ENCODE peak calls at places on chromosome 15, in five cellular contexts. B, W, V, D and S are unnamed samples.

GRCh38 chr15:28929200-28929599 is 43.4 kb downstream of the APBA2 start:
- DNase-seq in B (no peak), W (no peak), V (no peak), D (no peak), S (no peak)

GRCh38 chr15:31279221-31280036 is 47.2 kb upstream of the KLF13 start:
- DNase-seq in B (peak; percentile 38), W (peak; percentile 11), V (peak; percentile 60), D (no peak), S (no peak)

GRCh38 chr15:49045691-49046112 is 544 bp downstream of the SECISBP2L start:
- DNase-seq in B (no peak), W (no peak), V (no peak), D (no peak), S (peak; percentile 16)

GRCh38 chr15:29070471-29071192 is 184.9 kb downstream of the APBA2 start:
- DNase-seq in B (no peak), W (no peak), V (no peak), D (no peak), S (no peak)

GRCh38 chr15:100833432-100834389 is 45.9 kb upstream of the ALDH1A3 start:
- DNase-seq in B (no peak), W (no peak), V (no peak), D (no peak), S (no peak)

GRCh38 chr15:32886441-32886840 is 168.6 kb downstream of the GREM1 start:
- DNase-seq in B (no peak), W (no peak), V (no peak), D (no peak), S (no peak)

GRCh38 chr15:101088788-101089578 is 162.9 kb downstream of the CHSY1 start:
- DNase-seq in B (peak; percentile 98), W (peak; percentile 82), V (peak; percentile 82), D (peak; percentile 68), S (peak; percentile 78)

GRCh38 chr15:64010719-64011118 is 35.6 kb downstream of the DAPK2 start:
- DNase-seq in B (no peak), W (no peak), V (peak; percentile 83), D (no peak), S (peak; percentile 19)

GRCh38 chr15:25905140-25905539 is 42.0 kb upstream of the ATP10A start:
- DNase-seq in B (no peak), W (no peak), V (no peak), D (no peak), S (no peak)

GRCh38 chr15:91017716-91018115 is 4.7 kb downstream of the VPS33B start:
- DNase-seq in B (no peak), W (no peak), V (no peak), D (no peak), S (no peak)

GRCh38 chr15:79973445-79974180 is 2.6 kb upstream of the BCL2A1 start:
- DNase-seq in B (no peak), W (no peak), V (no peak), D (no peak), S (no peak)

GRCh38 chr15:64623347-64624024 is 151.9 kb downstream of the RBPMS2 start:
- DNase-seq in B (no peak), W (no peak), V (no peak), D (no peak), S (no peak)

GRCh38 chr15:101357333-101357732 is 62.3 kb upstream of the SNRPA1 start:
- DNase-seq in B (peak; percentile 41), W (no peak), V (no peak), D (no peak), S (no peak)

GRCh38 chr15:99306694-99307338 is 55.5 kb downstream of the LRRC28 start:
- DNase-seq in B (no peak), W (no peak), V (peak; percentile 53), D (no peak), S (no peak)

GRCh38 chr15:48427960-48428547 is 96.8 kb downstream of the DUT start:
- DNase-seq in B (no peak), W (no peak), V (no peak), D (no peak), S (no peak)

GRCh38 chr15:63913786-63914185 is 80.0 kb upstream of the HERC1 start:
- DNase-seq in B (no peak), W (no peak), V (no peak), D (no peak), S (no peak)

GRCh38 chr15:98599911-98600685 is 48.2 kb upstream of the IGF1R start:
- DNase-seq in B (peak; percentile 52), W (peak; percentile 75), V (peak; percentile 74), D (no peak), S (peak; percentile 45)

GRCh38 chr15:69930754-69931153 is 167.0 kb downstream of the TLE3 start:
- DNase-seq in B (no peak), W (no peak), V (no peak), D (no peak), S (no peak)

GRCh38 chr15:23823508-23823907 is 136.4 kb upstream of the NDN start:
- DNase-seq in B (peak; percentile 76), W (no peak), V (no peak), D (no peak), S (no peak)

GRCh38 chr15:50825946-50826345 is 60.4 kb upstream of the SPPL2A start:
- DNase-seq in B (no peak), W (no peak), V (no peak), D (no peak), S (no peak)

GRCh38 chr15:81229596-81229995 is 32.9 kb downstream of the IL16 start:
- DNase-seq in B (no peak), W (peak; percentile 44), V (no peak), D (peak; percentile 25), S (peak; percentile 66)

GRCh38 chr15:65201918-65202317 is 9.4 kb downstream of the CILP start:
- DNase-seq in B (no peak), W (no peak), V (no peak), D (no peak), S (no peak)

GRCh38 chr15:26875476-26875850 is 8.6 kb downstream of the GABRA5 start:
- DNase-seq in B (no peak), W (no peak), V (no peak), D (no peak), S (no peak)

GRCh38 chr15:73383310-73384185 is 14.8 kb upstream of the HCN4 start:
- DNase-seq in B (no peak), W (no peak), V (no peak), D (no peak), S (no peak)

GRCh38 chr15:49075876-49076275 is 29.6 kb upstream of the SECISBP2L start:
- DNase-seq in B (no peak), W (no peak), V (no peak), D (no peak), S (no peak)

GRCh38 chr15:69031013-69032001 is 16.8 kb downstream of the NOX5 start:
- DNase-seq in B (peak; percentile 81), W (peak; percentile 74), V (peak; percentile 48), D (no peak), S (no peak)

GRCh38 chr15:77781131-77782051 is 148.7 kb upstream of the LINGO1 start:
- DNase-seq in B (no peak), W (no peak), V (no peak), D (no peak), S (no peak)

GRCh38 chr15:74540135-74540760 is 772 bp upstream of the ARID3B start:
- DNase-seq in B (no peak), W (no peak), V (no peak), D (no peak), S (no peak)
- TF ChIP-seq POLR2A in B (peak; percentile 25), W (no peak), V (no peak), D (no peak), S (no peak)

GRCh38 chr15:76196286-76196948 is 114.9 kb downstream of the ETFA start:
- DNase-seq in B (no peak), W (peak; percentile 80), V (peak; percentile 77), D (no peak), S (peak; percentile 87)
- H3K27ac ChIP-seq in B (no peak overlapping the region), W (peak overlapping the region; percentile 27), V (peak overlapping the region; percentile 69), D (no peak overlapping the region), S (no peak overlapping the region)

DNA sequence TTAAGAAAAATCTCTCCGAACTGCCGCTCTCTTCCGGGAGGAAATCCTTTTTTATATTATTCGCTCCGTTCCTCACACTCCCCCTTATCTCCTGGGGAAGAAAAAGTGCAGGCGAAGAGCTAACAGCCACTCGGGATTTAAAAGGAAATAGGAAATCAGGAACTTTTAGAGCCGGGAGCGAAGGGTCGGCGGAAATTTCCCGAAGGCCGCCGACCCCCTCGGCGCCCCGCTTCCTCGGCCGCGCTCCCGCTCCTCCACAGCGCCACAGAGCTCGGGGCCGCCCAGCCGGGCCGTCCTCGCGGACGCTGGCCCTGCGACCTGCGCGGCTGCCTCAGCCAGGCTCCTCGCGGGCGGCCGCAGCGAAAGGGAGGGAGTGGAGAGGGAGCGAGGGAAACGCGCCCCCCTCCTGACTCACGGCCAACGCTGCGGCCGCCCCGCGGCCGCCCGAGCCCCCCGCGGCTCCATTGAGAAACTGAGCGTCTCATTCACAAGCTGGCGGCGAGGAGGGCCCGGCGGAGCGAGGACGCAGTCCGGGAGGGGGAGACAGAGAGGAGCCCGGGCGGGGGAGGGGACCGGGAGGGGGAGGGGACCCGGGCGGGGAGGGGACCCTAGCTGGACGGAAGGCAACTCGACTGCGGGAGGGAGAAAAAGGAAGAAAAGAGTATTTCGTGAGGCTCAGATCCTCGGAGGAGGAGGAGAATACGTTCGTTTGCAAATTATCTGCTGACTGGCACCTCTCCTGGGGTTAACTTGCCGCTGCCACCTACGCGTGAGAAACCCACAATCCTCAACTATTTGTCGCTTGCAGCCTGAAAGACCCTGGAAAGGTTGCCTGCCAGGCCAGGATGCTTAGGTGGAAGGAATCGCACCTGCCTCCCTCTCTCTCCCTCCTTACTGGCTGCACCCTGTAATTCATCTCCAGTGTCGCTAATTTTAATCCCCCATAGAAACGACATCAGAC is at the start of gene PTPN9:
- DNase-seq in B (peak; percentile 86), W (peak; percentile 84), V (peak; percentile 84), D (peak; percentile 61), S (peak; percentile 79)
- TF ChIP-seq POLR2A in B (peak; percentile 47), W (peak; percentile 30), V (peak; percentile 43), D (no peak), S (peak; percentile 55)

GRCh38 chr15:66852064-66852905 is 150.2 kb downstream of the SMAD6 start:
- DNase-seq in B (peak; percentile 47), W (no peak), V (no peak), D (no peak), S (no peak)
- H3K27ac ChIP-seq in B (no peak overlapping the region), W (peak overlapping the region; percentile 50), V (no peak overlapping the region), D (peak overlapping the region; percentile 73), S (peak overlapping the region; percentile 86)

GRCh38 chr15:45201557-45202246 is 13.9 kb upstream of the SHF start:
- DNase-seq in B (no peak), W (no peak), V (no peak), D (no peak), S (no peak)

GRCh38 chr15:45200001-45200798 is 12.4 kb upstream of the SHF start:
- DNase-seq in B (peak; percentile 98), W (peak; percentile 92), V (peak; percentile 98), D (peak; percentile 97), S (peak; percentile 94)

GRCh38 chr15:45199136-45199810 is 11.5 kb upstream of the SHF start:
- DNase-seq in B (no peak), W (no peak), V (no peak), D (no peak), S (no peak)

GRCh38 chr15:45203182-45203581 is 15.4 kb upstream of the SHF start:
- DNase-seq in B (no peak), W (no peak), V (no peak), D (no peak), S (no peak)

GRCh38 chr15:45200799-45201556 is 13.2 kb upstream of the SHF start:
- DNase-seq in B (peak; percentile 95), W (peak; percentile 86), V (peak; percentile 86), D (peak; percentile 82), S (peak; percentile 88)
- TF ChIP-seq POLR2A in B (no peak), W (no peak), V (no peak), D (no peak), S (no peak)